ENCODE peak calls at places on chromosomes 13 and 19, in four cellular contexts. S is GM12878, W is HepG2, D is K562. C is an unnamed sample.

GRCh38 chr13:41496420-41497234 is 39.3 kb downstream of the RGCC start:
- DNase-seq in W (no peak), D (no peak), S (no peak), C (no peak)

GRCh38 chr19:20151617-20152145 is 15.3 kb upstream of the ZNF486 start:
- DNase-seq in W (no peak), D (no peak), S (no peak), C (no peak)

GRCh38 chr13:84430015-84430414 is 547.7 kb upstream of the SLITRK1 start:
- DNase-seq in W (no peak), D (no peak), S (no peak), C (no peak)

GRCh38 chr13:51620165-51620983 is 36.1 kb downstream of the WDFY2 start:
- DNase-seq in W (peak; percentile 98), S (no peak), D (no peak), C (peak; percentile 15)

GRCh38 chr13:113814435-113814821 is 49.4 kb downstream of the GAS6 start:
- DNase-seq in W (no peak), S (no peak), D (no peak), C (no peak)

GRCh38 chr19:53365899-53366493 is 491 bp downstream of the ZNF525 start:
- DNase-seq in W (peak; percentile 24), D (no peak), S (no peak), C (no peak)

GRCh38 chr19:41480336-41480735 is 37.4 kb downstream of the ERICH4 start:
- DNase-seq in S (no peak), D (no peak), W (no peak), C (peak; percentile 68)

GRCh38 chr13:32045537-32045936 is 14.0 kb downstream of the FRY start:
- DNase-seq in W (no peak), D (no peak), S (no peak), C (no peak)

GRCh38 chr13:69524459-69525155 is 583.0 kb upstream of the ATXN8OS start:
- DNase-seq in W (no peak), D (no peak), S (no peak), C (no peak)

GRCh38 chr19:3398114-3398899 is 31.9 kb downstream of the NFIC start:
- DNase-seq in S (no peak), W (peak; percentile 77), D (no peak), C (no peak)

GRCh38 chr19:19747357-19748220 is 14.7 kb upstream of the ZNF14 start:
- DNase-seq in S (no peak), D (no peak), W (no peak), C (no peak)

GRCh38 chr13:32537580-32538233 is 888 bp downstream of the N4BP2L2 start:
- DNase-seq in W (no peak), D (peak; percentile 19), S (no peak), C (peak; percentile 6)

GRCh38 chr19:51012661-51013190 is 6.8 kb downstream of the KLK10 start:
- DNase-seq in W (no peak), D (no peak), S (no peak), C (no peak)

GRCh38 chr19:19554074-19555023 is 16.3 kb downstream of the CILP2 start:
- DNase-seq in W (no peak), D (peak; percentile 88), S (no peak), C (no peak)

GRCh38 chr13:45473627-45474026 is 8.9 kb downstream of the COG3 start:
- DNase-seq in D (peak; percentile 6), W (peak; percentile 43), S (no peak), C (no peak)

GRCh38 chr19:7356899-7357627 is 8.3 kb downstream of the ARHGEF18 start:
- DNase-seq in D (no peak), W (no peak), S (no peak), C (no peak)

GRCh38 chr13:44068737-44069136 is 189.0 kb downstream of the LACC1 start:
- DNase-seq in S (no peak), D (no peak), W (no peak), C (peak; percentile 25)

GRCh38 chr13:91272235-91272777 is 75.2 kb upstream of the MIR17HG start:
- DNase-seq in D (no peak), W (no peak), S (no peak), C (no peak)

GRCh38 chr13:32962342-32962741 is 53.9 kb upstream of the KL start:
- DNase-seq in S (no peak), W (no peak), D (no peak), C (no peak)

GRCh38 chr13:33108620-33109019 is 92.4 kb downstream of the KL start:
- DNase-seq in S (no peak), D (no peak), W (no peak), C (no peak)

GRCh38 chr13:105063676-105064075 is 1471.8 kb downstream of the EFNB2 start:
- DNase-seq in D (no peak), W (no peak), S (no peak), C (peak; percentile 4)

GRCh38 chr19:33064117-33064777 is 441 bp downstream of the RHPN2 start:
- DNase-seq in D (peak; percentile 74), S (no peak), W (no peak), C (no peak)
- TF ChIP-seq EZH2 in D (no peak), S (no peak), W (no peak), C (peak; percentile 54)

GRCh38 chr19:45075215-45076028 is 856 bp downstream of the ZNF296 start:
- DNase-seq in W (peak; percentile 39), S (peak; percentile 80), D (peak; percentile 86), C (peak; percentile 10)
- H3K9ac ChIP-seq in W (peak overlapping the region; percentile 67), S (peak overlapping the region; percentile 88), D (peak overlapping the region; percentile 43), C (peak overlapping the region; percentile 58)

DNA sequence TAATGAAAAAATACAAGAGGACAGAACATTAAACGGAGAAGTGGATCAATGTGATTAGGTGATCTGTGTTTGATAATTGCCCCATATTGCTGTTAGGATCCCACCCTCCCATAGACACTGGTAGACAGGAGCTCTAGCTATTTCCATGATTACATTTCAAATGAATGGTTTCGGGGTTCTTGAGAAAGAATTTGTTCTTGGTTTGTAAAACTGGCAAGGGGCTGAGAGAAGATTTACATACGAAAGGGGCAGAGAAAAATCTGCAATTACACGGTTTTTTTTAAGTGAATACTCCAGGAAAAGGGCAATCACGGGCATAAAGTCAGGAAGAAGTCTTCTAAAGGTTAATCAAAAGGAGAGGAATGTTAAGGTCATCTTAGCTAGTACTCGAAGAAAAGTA is 2125.7 kb upstream of the PCDH20 start:
- DNase-seq in D (no peak), S (no peak), W (no peak), C (no peak)
- TF ChIP-seq MYC in D (no peak), S (no peak), W (no peak), C (no peak)

GRCh38 chr19:55161571-55162322 is 4.2 kb upstream of the TNNI3 start:
- DNase-seq in S (no peak), W (no peak), D (no peak), C (no peak)
- TF ChIP-seq EZH2 in S (no peak), W (no peak), D (no peak), C (peak; percentile 65)

DNA sequence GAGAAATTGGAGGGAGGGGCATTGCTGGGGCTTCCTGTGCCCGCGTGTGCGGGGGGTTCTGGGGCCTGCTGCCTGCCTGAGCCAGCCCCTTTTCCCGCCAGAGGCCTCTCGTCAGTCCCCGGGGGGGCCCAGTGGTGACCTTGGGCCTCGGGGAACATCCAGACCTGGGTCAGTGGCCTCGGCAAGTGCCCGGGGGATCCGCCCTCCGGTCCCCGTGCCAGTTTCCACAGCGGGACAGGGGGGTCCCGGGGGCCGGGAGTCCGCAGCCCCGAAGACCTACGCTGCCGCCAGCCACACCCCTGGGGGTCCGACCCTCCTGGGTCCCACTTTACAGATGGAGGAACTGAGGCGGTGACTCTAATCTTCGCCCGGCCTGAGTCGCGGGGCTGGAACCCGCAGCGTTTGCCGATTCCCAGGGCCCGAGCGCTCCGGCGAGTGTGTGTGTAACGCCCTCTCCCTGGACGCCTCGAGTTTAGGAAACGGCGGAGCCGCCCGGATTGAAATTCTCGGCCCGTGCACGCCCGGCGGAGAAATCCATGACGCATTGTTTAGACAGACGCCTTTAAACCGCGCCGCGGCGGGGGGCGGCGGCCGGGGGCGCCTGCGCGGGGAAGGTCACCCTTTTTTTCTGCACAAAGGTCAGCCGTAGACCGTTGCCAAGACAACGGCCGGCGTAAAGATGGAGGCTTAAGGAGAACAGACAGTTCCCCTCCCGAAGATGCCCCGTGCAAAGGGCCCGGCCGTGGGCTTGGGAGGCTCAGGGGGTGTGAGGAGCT is 39.3 kb downstream of the EFNA2 start:
- DNase-seq in W (peak; percentile 82), D (peak; percentile 86), S (no peak), C (peak; percentile 59)
- H3K9ac ChIP-seq in W (peak overlapping the region; percentile 71), D (peak overlapping the region; percentile 57), S (no peak overlapping the region), C (peak overlapping the region; percentile 8)

C was measured in endothelial cell of umbilical vein.